ENCODE peak calls at places on chromosomes 11 and 22, in nine cellular contexts. U is tibial nerve, S is cardiac muscle cell, I is upper lobe of left lung, Y is fibroblast of lung, W is pancreas, O is endothelial cell of umbilical vein, P is tibial artery, L is adrenal gland. N is an unnamed sample. For H3K4me1 and H3K36me3, the result is how much of the 10 kb centered on the place peaks cover.

GRCh38 chr11:12496181-12497025 is 119.0 kb downstream of the PARVA start:
- DNase-seq in U (no peak), S (no peak), I (no peak), Y (peak), W (no peak), O (no peak), P (no peak), L (no peak), N (no peak)

GRCh38 chr11:92045325-92045724 is 179.3 kb upstream of the FAT3 start:
- DNase-seq in U (no peak), S (no peak), I (no peak), Y (no peak), W (no peak), O (no peak), P (no peak), L (no peak), N (no peak)

GRCh38 chr22:37459211-37459610 is 27.0 kb downstream of the MFNG start:
- DNase-seq in U (no peak), S (peak), I (no peak), Y (no peak), W (peak), O (no peak), P (no peak), L (no peak), N (peak)

GRCh38 chr11:1206391-1207271 is 16.2 kb upstream of the MUC5B start:
- DNase-seq in U (peak), S (no peak), I (no peak), Y (no peak), W (no peak), O (no peak), P (peak), L (peak), N (no peak)

GRCh38 chr11:16891964-16892363 is 122.2 kb downstream of the PLEKHA7 start:
- DNase-seq in U (no peak), S (peak), I (no peak), Y (peak), W (no peak), O (no peak), P (no peak), L (no peak), N (no peak)

GRCh38 chr11:57306156-57306876 is 18.4 kb downstream of the TNKS1BP1 start:
- DNase-seq in U (no peak), S (peak), I (no peak), Y (no peak), W (no peak), O (peak), P (no peak), L (no peak), N (no peak)

GRCh38 chr11:12640355-12640754 is 33.9 kb upstream of the TEAD1 start:
- DNase-seq in U (no peak), S (no peak), I (no peak), Y (no peak), W (no peak), O (no peak), P (no peak), L (no peak), N (no peak)

GRCh38 chr22:39456262-39457046 is at the start of gene MGAT3:
- DNase-seq in U (no peak), S (no peak), I (no peak), Y (no peak), W (no peak), O (no peak), P (no peak), L (no peak), N (no peak)

GRCh38 chr11:68928481-68928880 is 24.8 kb downstream of the IGHMBP2 start:
- DNase-seq in U (no peak), S (peak), I (no peak), Y (no peak), W (no peak), O (no peak), P (no peak), L (no peak), N (no peak)

GRCh38 chr11:27720277-27720830 is 20.1 kb upstream of the BDNF start:
- DNase-seq in U (no peak), S (peak), I (no peak), Y (peak), W (no peak), O (peak), P (no peak), L (peak), N (no peak)

GRCh38 chr22:24583221-24583971 is 9.5 kb downstream of the LRRC75B start:
- DNase-seq in U (no peak), S (peak), I (no peak), Y (peak), W (no peak), O (no peak), P (no peak), L (no peak), N (peak)

GRCh38 chr11:133790995-133791394 is 54.3 kb downstream of the SPATA19 start:
- DNase-seq in U (no peak), S (no peak), I (no peak), Y (no peak), W (no peak), O (no peak), P (no peak), L (no peak), N (no peak)

GRCh38 chr11:15967166-15967565 is 389.2 kb downstream of the SOX6 start:
- DNase-seq in U (no peak), S (peak), I (peak), Y (no peak), W (no peak), O (peak), P (no peak), L (no peak), N (no peak)

GRCh38 chr11:100778386-100778785 is 91.3 kb downstream of the ARHGAP42 start:
- DNase-seq in U (no peak), S (no peak), I (no peak), Y (no peak), W (no peak), O (no peak), P (no peak), L (no peak), N (no peak)

GRCh38 chr11:119741369-119742262 is 12.6 kb upstream of the NECTIN1 start:
- DNase-seq in U (no peak), S (peak), I (peak), Y (no peak), W (no peak), O (peak), P (no peak), L (peak), N (no peak)

GRCh38 chr22:27286711-27287110 is 514.8 kb downstream of the MN1 start:
- DNase-seq in U (no peak), S (no peak), I (no peak), Y (no peak), W (no peak), O (no peak), P (no peak), L (no peak), N (no peak)

GRCh38 chr11:15074206-15075161 is 1.1 kb downstream of the CALCB start:
- DNase-seq in U (peak), S (peak), I (peak), Y (peak), W (peak), O (peak), P (peak), L (peak), N (peak)

GRCh38 chr11:1371377-1371776 is 18.4 kb upstream of the BRSK2 start:
- DNase-seq in U (no peak), S (no peak), I (no peak), Y (no peak), W (no peak), O (no peak), P (no peak), L (no peak), N (no peak)

DNA sequence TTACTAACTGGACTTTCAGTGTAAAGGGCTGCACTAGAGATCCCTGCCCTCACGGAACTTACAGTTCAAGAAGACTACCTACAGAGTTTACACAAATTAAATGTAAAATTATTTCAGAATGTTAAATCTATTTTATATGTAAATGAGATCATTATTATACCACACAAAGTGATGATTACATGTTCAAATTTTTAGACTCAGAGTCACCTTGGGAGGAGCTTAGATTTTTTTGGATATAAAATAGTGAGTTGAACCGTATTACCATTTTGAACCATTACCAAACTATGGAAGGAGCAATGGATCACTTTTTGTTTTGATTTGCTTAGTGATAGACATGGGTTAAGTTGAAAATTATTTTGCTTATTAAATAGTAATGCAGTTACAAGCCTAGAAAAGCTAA is 1.6 kb downstream of the IPO7 start:
- DNase-seq in U (no peak), S (no peak), I (no peak), Y (peak), W (no peak), O (no peak), P (no peak), L (no peak), N (no peak)
- H3K4me1 ChIP-seq in U (under half), S (under half), I (under half), Y (under half), W (under half), O (under half), P (under half), L (under half), N (under half)

GRCh38 chr11:64742940-64743590 is 877 bp downstream of the RASGRP2 start:
- DNase-seq in U (peak), S (peak), I (peak), Y (no peak), W (peak), O (peak), P (peak), L (peak), N (peak)
- H3K4me3 ChIP-seq in U (peak), S (peak), I (peak), Y (no peak), W (peak), O (peak), P (peak), L (peak), N (peak)

DNA sequence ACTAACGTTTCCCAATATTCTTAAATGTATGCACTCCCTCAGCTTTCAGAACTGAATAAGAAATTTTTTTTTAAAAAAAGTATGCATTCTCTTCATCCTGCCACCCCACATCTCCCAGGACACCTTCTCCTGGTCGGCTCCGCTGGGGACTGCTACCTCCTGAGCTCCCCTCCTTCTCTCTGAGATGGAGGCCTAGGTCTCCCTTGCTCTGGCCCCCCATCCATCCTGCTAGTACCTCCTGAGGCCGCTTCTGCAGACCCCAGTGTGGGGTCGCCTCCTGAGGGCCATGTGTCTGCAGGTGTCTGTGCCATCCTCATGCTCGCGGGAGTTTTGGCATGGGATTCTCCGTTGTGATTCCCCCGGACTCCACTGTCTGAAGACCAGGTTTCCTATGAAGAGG is 27.8 kb downstream of the FAM118A start:
- DNase-seq in U (no peak), S (no peak), I (no peak), Y (no peak), W (no peak), O (no peak), P (no peak), L (no peak), N (no peak)
- H3K36me3 ChIP-seq in U (under half), S (under half), I (under half), Y (under half), W (under half), O (under half), P (half or more), L (under half), N (half or more)

DNA sequence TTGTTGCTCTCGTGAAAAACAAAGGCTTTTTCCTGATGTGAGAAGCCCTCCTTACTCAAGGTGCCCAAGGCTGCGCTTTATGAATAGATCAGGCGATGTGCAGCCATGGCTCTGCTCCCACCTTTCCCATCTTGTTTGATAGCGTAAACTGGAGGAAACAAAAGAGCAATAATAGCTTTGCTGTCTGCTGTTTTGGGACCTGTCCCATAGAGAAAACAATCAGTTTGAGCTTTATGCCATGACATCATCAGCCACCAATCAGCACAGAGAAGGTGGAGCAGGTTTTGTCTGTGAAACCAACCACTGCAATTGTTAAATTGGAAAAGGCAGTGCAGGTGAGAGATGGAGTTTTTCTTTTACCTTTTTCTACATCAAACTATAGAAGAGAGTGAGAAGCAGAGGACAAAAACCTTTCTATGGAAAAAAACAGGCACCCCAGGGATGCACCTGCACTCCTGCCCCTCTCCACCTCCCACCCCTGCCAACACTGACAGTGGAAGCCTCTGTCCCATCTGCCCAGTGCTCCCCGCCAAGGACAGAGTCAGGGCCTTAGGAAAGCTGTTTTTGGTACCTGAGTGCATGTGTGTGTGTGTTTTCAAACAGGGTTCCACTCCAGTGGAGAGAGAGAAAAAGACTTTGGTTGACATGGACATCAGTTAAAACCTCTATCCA is 80.7 kb downstream of the MICAL3 start:
- DNase-seq in U (no peak), S (no peak), I (no peak), Y (no peak), W (peak), O (peak), P (no peak), L (no peak), N (no peak)
- H3K4me1 ChIP-seq in U (half or more), S (half or more), I (under half), Y (under half), W (under half), O (under half), P (under half), L (half or more), N (half or more)

DNA sequence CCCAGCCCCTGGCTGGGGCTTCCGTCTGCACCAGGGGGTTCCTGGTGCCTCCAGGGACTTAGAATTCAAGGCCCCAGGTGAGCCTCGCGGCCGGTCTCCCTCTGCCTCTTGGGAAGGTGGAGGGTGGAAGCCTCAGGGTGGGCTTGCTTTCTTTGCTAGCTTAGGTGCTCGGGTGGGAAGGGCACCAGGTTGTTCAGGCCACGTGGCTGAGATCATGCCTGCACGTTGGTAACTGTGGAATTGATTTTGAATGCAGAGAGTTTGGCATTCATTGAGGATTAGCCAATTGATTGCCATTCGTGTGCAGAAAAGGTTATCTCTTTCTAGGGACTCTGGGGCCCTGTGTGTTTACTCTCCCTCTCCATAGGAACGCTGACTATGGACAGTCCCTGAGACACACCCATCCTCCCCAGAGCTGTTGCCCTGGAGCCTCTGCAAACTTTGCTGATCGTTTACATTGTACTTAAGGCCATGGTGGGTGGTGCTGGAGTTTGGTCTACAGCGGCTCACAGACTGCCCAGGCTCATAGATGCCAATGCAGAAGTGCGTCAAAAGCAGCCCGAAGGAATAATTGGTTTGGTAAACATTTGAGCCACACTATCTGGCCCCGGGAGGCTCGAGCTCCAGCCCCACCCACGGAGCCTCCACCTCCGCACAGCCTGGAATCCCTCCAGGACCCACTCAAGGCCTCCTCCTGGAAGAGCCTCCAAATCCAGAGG is 1457.7 kb downstream of the BRD1 start:
- DNase-seq in U (no peak), S (no peak), I (peak), Y (no peak), W (no peak), O (no peak), P (no peak), L (no peak), N (no peak)
- H3K4me3 ChIP-seq in U (no peak), S (no peak), I (no peak), Y (no peak), W (no peak), O (no peak), P (no peak), L (no peak), N (no peak)

N was measured in BE2C.